ENCODE peak calls at places on chromosomes 2 and 18, in five cellular contexts. One of them, this sample, is unnamed.

GRCh38 chr18:44758821-44759624 is 78.3 kb downstream of the SETBP1 start:
- DNase-seq in H1: no peak
- DNase-seq in K562: no peak
- DNase-seq in GM12878: peak; percentile 98
- DNase-seq in HepG2: no peak
- DNase-seq in this sample: no peak

GRCh38 chr2:134365356-134365755 is 111.5 kb downstream of the MGAT5 start:
- DNase-seq in H1: no peak
- DNase-seq in GM12878: no peak
- DNase-seq in HepG2: no peak
- DNase-seq in K562: peak; percentile 43
- DNase-seq in this sample: peak; percentile 10

GRCh38 chr2:44098050-44098449 is 70.6 kb upstream of the PPM1B start:
- DNase-seq in K562: no peak
- DNase-seq in GM12878: no peak
- DNase-seq in HepG2: no peak
- DNase-seq in H1: no peak
- DNase-seq in this sample: no peak

GRCh38 chr2:40487592-40487991 is 35.7 kb upstream of the SLC8A1 start:
- DNase-seq in K562: no peak
- DNase-seq in H1: no peak
- DNase-seq in HepG2: no peak
- DNase-seq in GM12878: no peak
- DNase-seq in this sample: no peak

GRCh38 chr2:240401781-240402551 is 33.5 kb upstream of the GPC1 start:
- DNase-seq in GM12878: no peak
- DNase-seq in H1: no peak
- DNase-seq in K562: no peak
- DNase-seq in HepG2: no peak
- DNase-seq in this sample: no peak

GRCh38 chr18:28626757-28627156 is 449.8 kb upstream of the CDH2 start:
- DNase-seq in HepG2: no peak
- DNase-seq in K562: no peak
- DNase-seq in H1: no peak
- DNase-seq in GM12878: no peak
- DNase-seq in this sample: no peak

GRCh38 chr2:29504746-29505145 is 389.5 kb downstream of the CLIP4 start:
- DNase-seq in GM12878: no peak
- DNase-seq in HepG2: no peak
- DNase-seq in H1: no peak
- DNase-seq in K562: no peak
- DNase-seq in this sample: no peak

GRCh38 chr2:65602851-65603250 is 170.5 kb upstream of the SPRED2 start:
- DNase-seq in HepG2: no peak
- DNase-seq in K562: no peak
- DNase-seq in GM12878: no peak
- DNase-seq in H1: no peak
- DNase-seq in this sample: no peak

GRCh38 chr18:76449110-76449453 is 46.0 kb downstream of the ZNF516 start:
- DNase-seq in HepG2: no peak
- DNase-seq in H1: no peak
- DNase-seq in GM12878: no peak
- DNase-seq in K562: no peak
- DNase-seq in this sample: no peak

GRCh38 chr18:12989397-12990127 is 1.6 kb upstream of the CEP192 start:
- DNase-seq in GM12878: no peak
- DNase-seq in K562: no peak
- DNase-seq in H1: no peak
- DNase-seq in HepG2: no peak
- DNase-seq in this sample: no peak

GRCh38 chr18:12990662-12990976 is 543 bp upstream of the CEP192 start:
- DNase-seq in HepG2: peak; percentile 37
- DNase-seq in K562: no peak
- DNase-seq in H1: no peak
- DNase-seq in GM12878: no peak
- DNase-seq in this sample: no peak

GRCh38 chr18:12990977-12991838 is at the start of gene CEP192:
- DNase-seq in HepG2: peak; percentile 96
- DNase-seq in K562: peak; percentile 97
- DNase-seq in GM12878: peak; percentile 96
- DNase-seq in H1: peak; percentile 88
- DNase-seq in this sample: peak; percentile 98

GRCh38 chr18:12991839-12992216 is 666 bp downstream of the CEP192 start:
- DNase-seq in H1: no peak
- DNase-seq in K562: no peak
- DNase-seq in HepG2: no peak
- DNase-seq in GM12878: no peak
- DNase-seq in this sample: no peak

GRCh38 chr18:12990128-12990485 is 1.1 kb upstream of the CEP192 start:
- DNase-seq in HepG2: no peak
- DNase-seq in H1: no peak
- DNase-seq in K562: no peak
- DNase-seq in GM12878: peak; percentile 30
- DNase-seq in this sample: no peak
- TF ChIP-seq POLR2AphosphoS5 in HepG2: no peak
- TF ChIP-seq POLR2AphosphoS5 in H1: no peak
- TF ChIP-seq POLR2AphosphoS5 in K562: peak; percentile 49
- TF ChIP-seq POLR2AphosphoS5 in GM12878: no peak
- TF ChIP-seq POLR2AphosphoS5 in this sample: no peak

DNA sequence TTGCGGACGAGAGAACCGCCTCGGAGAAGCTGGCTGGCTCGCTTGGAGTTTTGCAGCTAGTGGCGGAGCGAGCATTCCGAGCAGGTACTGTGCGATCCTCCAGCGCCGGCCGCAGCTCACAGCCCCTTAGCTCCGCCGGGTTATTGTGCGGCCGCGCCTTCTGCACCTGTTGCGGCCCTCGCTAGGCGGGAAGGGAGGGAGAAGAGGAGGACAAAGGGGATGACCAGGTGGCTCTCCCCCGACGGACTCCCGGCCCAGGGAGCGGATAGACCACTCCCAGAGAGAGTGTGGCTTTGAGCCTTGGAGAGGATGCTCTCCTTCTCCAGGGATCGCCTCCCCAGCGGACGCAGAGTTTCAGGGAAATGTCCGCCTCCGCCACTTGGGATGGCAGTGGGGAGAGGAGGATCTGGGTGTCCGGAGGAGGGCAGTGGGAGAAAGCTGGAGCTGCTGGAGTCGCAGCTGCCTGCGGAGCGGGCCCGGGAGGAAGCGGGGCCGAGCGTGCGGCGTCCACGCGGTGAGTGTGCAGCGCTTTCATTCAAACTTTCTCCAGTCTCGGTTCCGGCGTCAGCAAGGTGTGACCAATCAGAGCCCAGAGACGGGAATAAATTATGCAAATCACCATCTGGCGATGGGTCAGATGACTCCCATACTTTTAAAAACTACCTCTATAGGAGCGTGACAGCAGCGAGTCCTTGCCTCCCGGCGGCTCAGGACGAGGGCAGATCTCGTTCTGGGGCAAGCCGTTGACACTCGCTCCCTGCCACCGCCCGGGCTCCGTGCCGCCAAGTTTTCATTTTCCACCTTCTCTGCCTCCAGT is at the start of gene LIPG:
- DNase-seq in K562: peak; percentile 80
- DNase-seq in GM12878: no peak
- DNase-seq in H1: peak; percentile 53
- DNase-seq in HepG2: peak; percentile 34
- DNase-seq in this sample: peak; percentile 57
- TF ChIP-seq CEBPB in K562: no peak
- TF ChIP-seq CEBPB in GM12878: no peak
- TF ChIP-seq CEBPB in H1: no peak
- TF ChIP-seq CEBPB in HepG2: no peak
- TF ChIP-seq CEBPB in this sample: no peak

DNA sequence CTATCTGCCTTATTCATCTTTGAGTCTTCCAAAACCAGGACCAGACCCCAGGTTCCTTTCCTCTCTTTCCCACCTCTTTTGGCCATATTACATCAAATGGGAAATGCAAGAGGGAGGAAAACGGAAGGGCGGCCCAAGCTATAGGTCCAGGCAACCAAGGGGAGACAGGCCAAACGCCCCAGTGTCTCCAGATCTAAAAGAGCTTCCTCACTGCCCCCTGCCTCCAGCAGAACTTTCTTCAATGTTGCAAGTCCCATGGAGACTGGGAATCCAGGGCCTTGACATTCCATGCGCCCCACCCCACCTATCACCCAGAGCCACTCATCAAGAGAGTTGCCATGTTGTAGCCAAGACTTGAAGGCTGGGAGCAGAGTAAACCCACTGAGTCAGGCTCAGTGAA is 15.4 kb downstream of the TNS1 start:
- DNase-seq in HepG2: no peak
- DNase-seq in GM12878: no peak
- DNase-seq in K562: no peak
- DNase-seq in H1: no peak
- DNase-seq in this sample: no peak
- TF ChIP-seq POLR2AphosphoS5 in HepG2: no peak
- TF ChIP-seq POLR2AphosphoS5 in GM12878: no peak
- TF ChIP-seq POLR2AphosphoS5 in K562: no peak
- TF ChIP-seq POLR2AphosphoS5 in H1: no peak
- TF ChIP-seq POLR2AphosphoS5 in this sample: no peak

GRCh38 chr2:73260338-73260984 is 23.8 kb downstream of the FBXO41 start:
- DNase-seq in H1: no peak
- DNase-seq in GM12878: no peak
- DNase-seq in K562: peak; percentile 80
- DNase-seq in HepG2: peak; percentile 72
- DNase-seq in this sample: no peak
- TF ChIP-seq CEBPB in H1: no peak
- TF ChIP-seq CEBPB in GM12878: no peak
- TF ChIP-seq CEBPB in K562: no peak
- TF ChIP-seq CEBPB in HepG2: no peak
- TF ChIP-seq CEBPB in this sample: no peak

DNA sequence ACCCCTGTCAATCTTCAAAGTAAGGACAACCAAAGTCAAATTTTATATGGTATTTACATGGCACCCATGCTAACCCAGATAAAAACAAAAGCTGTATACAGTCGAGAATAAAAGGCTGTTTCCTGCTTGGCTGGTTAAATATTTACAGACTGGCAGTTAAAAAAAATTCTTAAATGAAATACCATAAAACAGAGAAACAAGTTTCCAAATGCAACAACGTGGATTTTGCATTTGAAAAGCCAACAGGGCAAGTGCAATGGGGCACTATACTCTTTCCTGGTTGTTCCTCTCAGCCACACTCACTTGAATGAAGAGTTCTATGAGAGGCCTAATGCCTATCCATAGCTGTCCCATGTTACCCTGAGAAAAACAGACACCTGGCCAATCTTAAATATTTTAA is 6.1 kb upstream of the NR4A2 start:
- DNase-seq in K562: no peak
- DNase-seq in HepG2: no peak
- DNase-seq in GM12878: no peak
- DNase-seq in H1: no peak
- DNase-seq in this sample: no peak
- TF ChIP-seq POLR2AphosphoS5 in K562: no peak
- TF ChIP-seq POLR2AphosphoS5 in HepG2: no peak
- TF ChIP-seq POLR2AphosphoS5 in GM12878: no peak
- TF ChIP-seq POLR2AphosphoS5 in H1: no peak
- TF ChIP-seq POLR2AphosphoS5 in this sample: no peak

GRCh38 chr18:10418836-10419235 is 35.6 kb upstream of the APCDD1 start:
- DNase-seq in H1: no peak
- DNase-seq in K562: no peak
- DNase-seq in GM12878: no peak
- DNase-seq in HepG2: no peak
- DNase-seq in this sample: no peak

GRCh38 chr18:10417679-10418078 is 36.8 kb upstream of the APCDD1 start:
- DNase-seq in HepG2: no peak
- DNase-seq in H1: no peak
- DNase-seq in K562: no peak
- DNase-seq in GM12878: no peak
- DNase-seq in this sample: no peak

GRCh38 chr18:10416020-10416419 is 38.4 kb upstream of the APCDD1 start:
- DNase-seq in HepG2: no peak
- DNase-seq in H1: no peak
- DNase-seq in GM12878: no peak
- DNase-seq in K562: no peak
- DNase-seq in this sample: no peak

GRCh38 chr18:10419420-10420103 is 34.9 kb upstream of the APCDD1 start:
- DNase-seq in HepG2: no peak
- DNase-seq in K562: no peak
- DNase-seq in H1: no peak
- DNase-seq in GM12878: no peak
- DNase-seq in this sample: no peak

GRCh38 chr18:10417191-10417590 is 37.2 kb upstream of the APCDD1 start:
- DNase-seq in K562: no peak
- DNase-seq in HepG2: no peak
- DNase-seq in GM12878: no peak
- DNase-seq in H1: no peak
- DNase-seq in this sample: no peak
- TF ChIP-seq CEBPB in K562: no peak
- TF ChIP-seq CEBPB in HepG2: no peak
- TF ChIP-seq CEBPB in GM12878: no peak
- TF ChIP-seq CEBPB in H1: no peak
- TF ChIP-seq CEBPB in this sample: no peak

GRCh38 chr2:231390667-231391066 is 4.8 kb upstream of the B3GNT7 start:
- DNase-seq in H1: no peak
- DNase-seq in GM12878: no peak
- DNase-seq in K562: no peak
- DNase-seq in HepG2: no peak
- DNase-seq in this sample: no peak

GRCh38 chr2:231385429-231385828 is 10.1 kb upstream of the B3GNT7 start:
- DNase-seq in GM12878: no peak
- DNase-seq in HepG2: no peak
- DNase-seq in K562: no peak
- DNase-seq in H1: no peak
- DNase-seq in this sample: no peak

GRCh38 chr2:231388725-231389346 is 6.7 kb upstream of the B3GNT7 start:
- DNase-seq in GM12878: no peak
- DNase-seq in HepG2: no peak
- DNase-seq in K562: no peak
- DNase-seq in H1: no peak
- DNase-seq in this sample: no peak

GRCh38 chr2:231386446-231386845 is 9.1 kb upstream of the B3GNT7 start:
- DNase-seq in HepG2: no peak
- DNase-seq in GM12878: no peak
- DNase-seq in K562: no peak
- DNase-seq in H1: no peak
- DNase-seq in this sample: no peak

GRCh38 chr2:231387904-231388724 is 7.4 kb upstream of the B3GNT7 start:
- DNase-seq in K562: no peak
- DNase-seq in GM12878: no peak
- DNase-seq in HepG2: peak; percentile 73
- DNase-seq in H1: no peak
- DNase-seq in this sample: no peak
- TF ChIP-seq POLR2AphosphoS5 in K562: no peak
- TF ChIP-seq POLR2AphosphoS5 in GM12878: no peak
- TF ChIP-seq POLR2AphosphoS5 in HepG2: no peak
- TF ChIP-seq POLR2AphosphoS5 in H1: no peak
- TF ChIP-seq POLR2AphosphoS5 in this sample: no peak

GRCh38 chr2:151916632-151917031 is 88.4 kb upstream of the ARL5A start:
- DNase-seq in GM12878: no peak
- DNase-seq in K562: no peak
- DNase-seq in HepG2: no peak
- DNase-seq in H1: no peak
- DNase-seq in this sample: no peak
- TF ChIP-seq CEBPB in GM12878: no peak
- TF ChIP-seq CEBPB in K562: peak; percentile 17
- TF ChIP-seq CEBPB in HepG2: no peak
- TF ChIP-seq CEBPB in H1: no peak
- TF ChIP-seq CEBPB in this sample: no peak

GRCh38 chr2:28411166-28411755 is 18.6 kb downstream of the FOSL2 start:
- DNase-seq in K562: no peak
- DNase-seq in H1: no peak
- DNase-seq in HepG2: no peak
- DNase-seq in GM12878: no peak
- DNase-seq in this sample: no peak
- TF ChIP-seq POLR2AphosphoS5 in K562: no peak
- TF ChIP-seq POLR2AphosphoS5 in H1: no peak
- TF ChIP-seq POLR2AphosphoS5 in HepG2: no peak
- TF ChIP-seq POLR2AphosphoS5 in GM12878: no peak
- TF ChIP-seq POLR2AphosphoS5 in this sample: no peak